ENCODE peak calls at places on chromosome 16, in ten cellular contexts. T is NCI-H1694 treated with DMSO at 0.1 percent for 48 hours, O is SIG-M5, M is neural crest cell, E is ELR, W is colonic mucosa, S is HEK293T, D is mammary epithelial cell, V is HS-27A, U is GM10248. N is an unnamed sample.
A peak's percentile ranks its signal among the peaks of the same experiment; 100 is the strongest.

GRCh38 chr16:51849715-51850114 is 697.2 kb downstream of the TOX3 start:
- DNase-seq in T (no peak), O (no peak), M (no peak), E (no peak), W (no peak), S (no peak), D (no peak), V (no peak), U (no peak), N (no peak)

GRCh38 chr16:49920397-49920796 is 64.5 kb upstream of the ZNF423 start:
- DNase-seq in T (no peak), O (no peak), M (no peak), E (no peak), W (no peak), S (no peak), D (no peak), V (no peak), U (no peak), N (no peak)

GRCh38 chr16:30941600-30942420 is 7.1 kb upstream of the ORAI3 start:
- DNase-seq in T (no peak), O (no peak), M (peak; percentile 67), E (peak; percentile 82), W (peak; percentile 84), S (peak; percentile 93), D (peak; percentile 67), V (no peak), U (peak; percentile 93), N (peak; percentile 39)

GRCh38 chr16:14564881-14565687 is 65.0 kb downstream of the PARN start:
- DNase-seq in T (no peak), O (no peak), M (no peak), E (peak; percentile 1), W (no peak), S (no peak), D (peak; percentile 43), V (no peak), U (no peak), N (no peak)

GRCh38 chr16:69325784-69326171 is 4.6 kb downstream of the PDF start:
- DNase-seq in T (no peak), O (no peak), M (no peak), E (no peak), W (no peak), S (no peak), D (no peak), V (no peak), U (no peak), N (no peak)

GRCh38 chr16:31145398-31145990 is 4.4 kb downstream of the PRSS36 start:
- DNase-seq in T (no peak), O (no peak), M (no peak), E (no peak), W (no peak), S (no peak), D (no peak), V (no peak), U (no peak), N (no peak)

GRCh38 chr16:11836653-11837244 is 14.6 kb downstream of the RSL1D1 start:
- DNase-seq in T (no peak), O (no peak), M (no peak), E (peak; percentile 89), W (no peak), S (no peak), D (no peak), V (no peak), U (no peak), N (no peak)

GRCh38 chr16:54286330-54287017 is at the start of gene IRX3:
- DNase-seq in T (peak; percentile 63), O (peak; percentile 35), M (peak; percentile 70), E (peak; percentile 95), W (no peak), S (peak; percentile 87), D (peak; percentile 94), V (peak; percentile 85), U (no peak), N (no peak)

GRCh38 chr16:62678796-62679195 is 642.6 kb upstream of the CDH8 start:
- DNase-seq in T (no peak), O (no peak), M (no peak), E (no peak), W (no peak), S (no peak), D (no peak), V (no peak), U (no peak), N (no peak)

GRCh38 chr16:21244798-21245197 is 11.3 kb downstream of the ANKS4B start:
- DNase-seq in T (no peak), O (no peak), M (no peak), E (no peak), W (no peak), S (no peak), D (no peak), V (no peak), U (no peak), N (no peak)

GRCh38 chr16:2779151-2779920 is 2.3 kb upstream of the ELOB start:
- DNase-seq in T (no peak), O (no peak), M (no peak), E (no peak), W (no peak), S (no peak), D (no peak), V (no peak), U (no peak), N (peak; percentile 18)

GRCh38 chr16:28842696-28843095 is 3.5 kb downstream of the TUFM start:
- DNase-seq in T (no peak), O (no peak), M (no peak), E (no peak), W (no peak), S (no peak), D (no peak), V (no peak), U (no peak), N (no peak)

N was measured in omental fat pad.